ENCODE peak calls at places on chromosomes 13 and 19, in nine cellular contexts. V is uterus; Y is GM06990; J is mesendoderm; A is effector memory CD4-positive, alpha-beta T cell; K is breast epithelium; G is adrenal gland; O is GM23248; S is left ventricle myocardium inferior. T is an unnamed sample. For H3K27me3, the result is how much of the 10 kb centered on the place peaks cover.

GRCh38 chr13:64051278-64051677 is 2635.6 kb upstream of the PCDH20 start:
- DNase-seq in G (no peak), A (no peak), S (no peak), K (no peak), O (no peak), V (no peak), Y (no peak), J (no peak), T (no peak)

GRCh38 chr19:7376151-7376852 is 27.6 kb downstream of the ARHGEF18 start:
- DNase-seq in O (no peak), S (no peak), J (peak), Y (no peak), A (no peak), G (no peak), K (no peak), V (no peak), T (no peak)

GRCh38 chr19:460877-461609 is at the start of gene SHC2:
- DNase-seq in Y (no peak), G (no peak), J (no peak), O (no peak), K (no peak), A (no peak), V (peak), S (peak), T (no peak)

GRCh38 chr19:37655689-37656491 is 625 bp upstream of the ZFP30 start:
- DNase-seq in Y (peak), A (peak), S (peak), V (peak), K (peak), O (peak), G (peak), J (peak), T (peak)

GRCh38 chr19:50893047-50893737 is 18.0 kb downstream of the KLK4 start:
- DNase-seq in K (no peak), J (peak), O (no peak), A (no peak), Y (no peak), V (no peak), S (no peak), G (no peak), T (no peak)

GRCh38 chr19:12838182-12838890 is at the start of gene MAST1:
- DNase-seq in G (peak), J (peak), V (no peak), K (no peak), S (no peak), O (peak), A (peak), Y (peak), T (peak)

GRCh38 chr13:87893982-87894527 is 222.9 kb downstream of the SLITRK5 start:
- DNase-seq in Y (no peak), S (no peak), K (no peak), A (no peak), V (no peak), J (no peak), O (no peak), G (no peak), T (no peak)

GRCh38 chr19:11177592-11177991 is 19.8 kb downstream of the KANK2 start:
- DNase-seq in A (no peak), S (no peak), O (no peak), G (no peak), V (no peak), K (no peak), J (no peak), Y (no peak), T (no peak)

GRCh38 chr13:89750371-89750770 is 1597.1 kb upstream of the MIR17HG start:
- DNase-seq in V (no peak), J (no peak), Y (no peak), S (no peak), K (no peak), G (no peak), A (no peak), O (no peak), T (no peak)

GRCh38 chr13:80011448-80012212 is 329.3 kb downstream of the SPRY2 start:
- DNase-seq in V (no peak), J (no peak), A (no peak), G (peak), O (no peak), Y (no peak), K (no peak), S (no peak), T (no peak)

GRCh38 chr19:50482886-50483285 is 6.2 kb upstream of the GARIN5A start:
- DNase-seq in J (no peak), A (no peak), S (no peak), O (no peak), K (no peak), Y (no peak), G (no peak), V (no peak), T (no peak)

GRCh38 chr13:93364166-93364565 is 137.6 kb downstream of the GPC6 start:
- DNase-seq in J (no peak), S (no peak), O (peak), V (no peak), Y (no peak), G (no peak), K (no peak), A (no peak), T (no peak)

GRCh38 chr19:38251564-38252051 is 4.6 kb downstream of the PPP1R14A start:
- DNase-seq in K (peak), Y (no peak), S (peak), G (peak), V (peak), O (peak), A (no peak), J (peak), T (no peak)

GRCh38 chr19:17948967-17949930 is 16.4 kb downstream of the CCDC124 start:
- DNase-seq in S (no peak), A (no peak), J (no peak), V (no peak), Y (peak), K (no peak), O (no peak), G (no peak), T (no peak)

GRCh38 chr13:100544866-100545683 is 43.5 kb downstream of the GGACT start:
- DNase-seq in V (no peak), K (peak), A (no peak), J (no peak), S (peak), O (no peak), G (peak), Y (no peak), T (no peak)

GRCh38 chr19:4507150-4507452 is 11.2 kb downstream of the PLIN4 start:
- DNase-seq in A (no peak), O (no peak), S (no peak), K (no peak), J (no peak), Y (no peak), V (no peak), G (peak), T (no peak)

GRCh38 chr19:18310966-18311365 is 11.9 kb downstream of the LSM4 start:
- DNase-seq in G (no peak), S (no peak), V (no peak), A (no peak), Y (no peak), J (no peak), O (no peak), K (no peak), T (no peak)

GRCh38 chr13:60654405-60654804 is 257.4 kb downstream of the TDRD3 start:
- DNase-seq in A (no peak), O (peak), S (peak), J (peak), K (no peak), V (no peak), G (peak), Y (no peak), T (peak)

GRCh38 chr19:44607049-44607448 is 6.3 kb upstream of the IGSF23 start:
- DNase-seq in S (no peak), G (no peak), A (no peak), Y (no peak), V (peak), J (no peak), O (peak), K (no peak), T (peak)

DNA sequence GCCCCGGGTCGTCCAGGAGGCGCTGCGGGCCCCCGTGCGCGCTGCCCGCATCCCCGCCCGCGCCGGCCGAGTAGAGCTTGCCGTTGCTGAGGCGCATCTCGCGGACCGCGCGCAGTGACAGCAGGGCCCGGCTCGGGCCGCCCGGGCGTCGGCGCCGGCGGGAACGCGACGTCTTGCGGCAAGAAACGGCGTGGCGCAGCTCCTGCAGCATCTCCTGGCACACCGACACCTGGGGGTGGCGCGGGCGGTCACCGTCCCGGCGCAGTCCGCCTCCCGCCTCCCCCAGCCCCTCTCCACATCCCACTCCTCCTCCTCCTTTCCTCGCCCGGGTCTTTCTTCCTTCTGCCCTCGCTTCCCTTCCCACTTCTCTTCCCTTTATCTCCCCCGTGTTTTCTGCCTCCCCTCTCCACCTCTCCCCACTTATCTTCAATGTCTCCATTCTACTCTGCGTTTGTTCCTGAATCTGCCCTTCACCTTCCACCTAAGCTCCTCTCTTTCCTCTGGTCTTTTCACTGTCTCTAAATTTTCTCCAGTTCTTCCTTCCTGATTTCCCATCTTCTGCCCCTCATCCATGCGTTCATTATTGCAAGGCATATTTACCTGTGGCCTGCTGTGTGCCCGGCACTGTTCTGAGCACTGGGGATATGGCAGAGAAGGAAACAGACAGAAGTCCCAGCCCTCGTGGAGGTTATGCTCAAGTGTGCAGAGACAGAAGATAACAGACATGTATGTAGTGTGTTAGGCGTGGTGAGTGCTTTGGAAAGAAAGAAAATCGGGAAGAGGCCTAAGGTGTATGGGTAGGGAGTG is 5.2 kb upstream of the ATP1A3 start:
- DNase-seq in Y (no peak), V (no peak), K (no peak), O (peak), G (no peak), S (no peak), J (peak), A (no peak), T (no peak)
- H3K27me3 ChIP-seq in Y (under half), V (under half), K (half or more), O (under half), G (half or more), S (half or more), J (under half), A (under half), T (half or more)

DNA sequence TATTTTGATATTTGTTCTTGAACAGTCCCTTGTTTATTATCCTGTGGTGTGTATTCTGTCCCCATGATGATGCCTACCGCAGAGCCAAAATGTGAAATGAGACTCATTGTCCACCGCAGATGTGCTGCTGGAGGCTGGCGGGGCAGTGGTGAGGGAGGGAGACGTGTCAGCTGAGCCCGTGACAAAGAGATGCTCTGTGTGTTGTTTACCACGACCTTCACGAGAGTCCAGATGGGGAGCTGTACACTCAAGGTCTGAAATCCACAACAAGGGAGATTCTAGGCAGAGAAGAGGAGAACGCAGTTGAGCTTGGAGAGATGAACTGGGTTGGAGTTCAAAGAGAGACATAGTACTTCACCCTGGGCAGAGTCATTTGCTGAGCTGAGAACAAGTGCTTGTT is 20.8 kb upstream of the AMER2 start:
- DNase-seq in A (no peak), V (no peak), S (no peak), Y (no peak), O (no peak), G (no peak), J (no peak), K (no peak), T (no peak)
- H3K4me3 ChIP-seq in A (no peak), V (no peak), S (no peak), Y (no peak), O (no peak), G (no peak), J (no peak), K (no peak), T (no peak)

GRCh38 chr19:29371766-29372415 is 153.9 kb upstream of the VSTM2B start:
- DNase-seq in S (no peak), Y (no peak), K (no peak), G (no peak), V (no peak), J (no peak), O (no peak), A (no peak), T (no peak)
- H3K27me3 ChIP-seq in S (half or more), Y (under half), K (under half), G (under half), V (under half), J (under half), O (under half), A (under half), T (under half)

GRCh38 chr13:42878721-42879120 is 97.3 kb downstream of the FAM216B start:
- DNase-seq in O (no peak), A (no peak), G (no peak), K (no peak), Y (no peak), S (no peak), J (no peak), V (no peak), T (no peak)

GRCh38 chr13:42883142-42883541 is 101.8 kb downstream of the FAM216B start:
- DNase-seq in G (no peak), Y (no peak), V (no peak), J (no peak), K (no peak), S (no peak), A (no peak), O (peak), T (no peak)

GRCh38 chr13:42876810-42877550 is 95.6 kb downstream of the FAM216B start:
- DNase-seq in A (no peak), Y (peak), S (no peak), O (peak), G (no peak), K (no peak), J (peak), V (no peak), T (no peak)

GRCh38 chr13:42883771-42884170 is 102.4 kb downstream of the FAM216B start:
- DNase-seq in J (peak), A (no peak), Y (no peak), S (no peak), V (no peak), G (peak), K (no peak), O (peak), T (no peak)

GRCh38 chr13:42880241-42880640 is 98.9 kb downstream of the FAM216B start:
- DNase-seq in A (no peak), V (peak), O (no peak), K (no peak), S (no peak), Y (no peak), G (no peak), J (no peak), T (no peak)
- H3K4me3 ChIP-seq in A (no peak), V (no peak), O (no peak), K (no peak), S (no peak), Y (no peak), G (no peak), J (no peak), T (no peak)

GRCh38 chr13:57635541-57635940 is 4.0 kb downstream of the PCDH17 start:
- DNase-seq in S (no peak), Y (no peak), A (no peak), O (no peak), K (no peak), J (no peak), G (no peak), V (no peak), T (no peak)
- H3K27me3 ChIP-seq in S (under half), Y (under half), A (under half), O (under half), K (under half), J (under half), G (under half), V (under half), T (under half)

T was measured in MG63.